ENCODE peak calls at places on chromosomes 5 and 9, in eight cellular contexts. R, L, I, Q, S, T, O and Y are unnamed samples.

GRCh38 chr5:112983307-112983811 is 6.8 kb downstream of the DCP2 start:
- DNase-seq in R (no peak), L (no peak), I (no peak), Q (no peak), S (no peak), T (no peak), O (no peak), Y (no peak)

GRCh38 chr9:4382722-4383317 is 83.0 kb upstream of the GLIS3 start:
- DNase-seq in R (no peak), L (no peak), I (no peak), Q (peak), S (no peak), T (no peak), O (no peak), Y (peak)

GRCh38 chr9:73199886-73200285 is 48.2 kb downstream of the ANXA1 start:
- DNase-seq in R (no peak), L (no peak), I (no peak), Q (peak), S (peak), T (no peak), O (no peak), Y (no peak)

GRCh38 chr5:173175523-173175922 is 31.2 kb downstream of the BNIP1 start:
- DNase-seq in R (no peak), L (no peak), I (no peak), Q (no peak), S (no peak), T (no peak), O (no peak), Y (no peak)

GRCh38 chr5:40378431-40379175 is 301.1 kb upstream of the PTGER4 start:
- DNase-seq in R (no peak), L (no peak), I (no peak), Q (no peak), S (no peak), T (no peak), O (no peak), Y (no peak)

GRCh38 chr5:180332051-180332517 is 21.1 kb downstream of the GFPT2 start:
- DNase-seq in R (no peak), L (no peak), I (no peak), Q (no peak), S (peak), T (no peak), O (peak), Y (no peak)

GRCh38 chr5:60670764-60671163 is 29.2 kb downstream of the DEPDC1B start:
- DNase-seq in R (no peak), L (no peak), I (no peak), Q (no peak), S (no peak), T (no peak), O (no peak), Y (no peak)

GRCh38 chr5:179167871-179168451 is 107.8 kb downstream of the ZNF354C start:
- DNase-seq in R (no peak), L (no peak), I (no peak), Q (no peak), S (no peak), T (no peak), O (no peak), Y (no peak)

GRCh38 chr5:164498393-164498792 is 993.0 kb downstream of the MAT2B start:
- DNase-seq in R (no peak), L (no peak), I (no peak), Q (no peak), S (no peak), T (no peak), O (no peak), Y (no peak)

GRCh38 chr5:55829956-55830355 is 21.2 kb upstream of the IL31RA start:
- DNase-seq in R (no peak), L (no peak), I (no peak), Q (no peak), S (no peak), T (no peak), O (no peak), Y (no peak)

DNA sequence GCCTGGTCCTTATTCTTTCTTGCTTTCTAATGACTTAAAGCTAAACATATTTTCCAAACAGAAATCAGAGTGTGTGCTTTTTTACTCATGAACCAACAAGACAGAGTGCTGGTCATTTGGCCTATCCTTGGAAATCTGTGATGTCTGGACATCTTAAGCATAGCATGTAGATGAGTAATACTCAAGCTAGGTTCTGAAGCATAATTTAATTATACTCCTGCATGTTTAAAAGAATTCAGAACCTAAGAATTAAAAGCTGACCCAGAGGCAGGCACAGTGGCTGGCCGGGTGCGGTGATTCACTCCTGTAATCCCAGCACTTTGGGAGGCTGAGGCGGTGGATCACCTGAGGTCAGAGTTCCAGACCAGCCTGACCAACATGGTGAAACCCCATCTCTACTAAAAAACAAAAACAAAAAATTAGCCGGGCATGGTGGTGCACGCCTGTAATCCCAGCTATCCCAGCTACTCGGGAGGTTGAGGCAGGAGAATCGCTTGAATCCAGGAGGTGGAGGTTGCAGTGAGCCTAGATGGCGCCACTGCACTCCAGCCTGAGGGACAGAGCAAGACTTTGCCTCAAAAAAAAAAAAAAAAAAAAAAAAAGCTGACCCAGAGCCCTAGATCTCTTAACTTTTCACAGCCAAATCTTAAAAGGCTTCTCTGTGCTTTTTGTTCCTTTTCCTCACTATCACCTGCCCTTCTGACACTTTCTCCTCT is 16.2 kb upstream of the TJP2 start:
- DNase-seq in R (no peak), L (no peak), I (no peak), Q (no peak), S (no peak), T (no peak), O (no peak), Y (peak)
- H3K27ac ChIP-seq in R (no peak), L (no peak), I (no peak), Q (no peak), S (no peak), T (no peak), O (no peak), Y (no peak)

GRCh38 chr9:95003694-95004451 is 277.4 kb downstream of the AOPEP start:
- DNase-seq in R (peak), L (no peak), I (peak), Q (peak), S (no peak), T (no peak), O (peak), Y (peak)
- TF ChIP-seq CTCF in R (no peak), L (no peak), I (peak), Q (no peak), S (no peak), T (peak), O (no peak), Y (peak)

DNA sequence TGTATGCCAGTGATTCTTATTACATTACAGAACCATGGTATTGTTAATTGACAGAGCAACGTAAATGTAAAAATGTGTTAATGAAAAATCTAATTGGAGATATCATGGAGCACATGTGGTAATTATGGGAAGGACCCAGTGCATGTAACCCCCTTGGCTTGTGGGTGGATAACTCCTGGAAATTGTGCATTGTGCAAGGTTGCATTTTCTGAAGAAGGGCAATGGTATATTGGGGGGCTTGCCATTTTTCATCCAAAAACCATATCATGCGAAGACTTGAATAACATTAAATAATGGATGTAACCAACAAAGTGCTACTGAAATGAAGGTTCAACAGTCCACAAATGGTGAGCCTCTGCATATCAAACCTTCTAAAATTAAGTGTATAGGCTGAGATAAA is 47.6 kb downstream of the BASP1 start:
- DNase-seq in R (no peak), L (no peak), I (no peak), Q (no peak), S (no peak), T (no peak), O (no peak), Y (no peak)
- H3K4me3 ChIP-seq in R (no peak), L (no peak), I (no peak), Q (no peak), S (no peak), T (no peak), O (no peak), Y (no peak)

GRCh38 chr9:107284636-107285035 is 1.6 kb downstream of the RAD23B start:
- DNase-seq in R (no peak), L (no peak), I (no peak), Q (no peak), S (no peak), T (no peak), O (no peak), Y (no peak)

GRCh38 chr9:107283621-107284616 is 840 bp downstream of the RAD23B start:
- DNase-seq in R (peak), L (no peak), I (peak), Q (peak), S (peak), T (peak), O (peak), Y (peak)

GRCh38 chr9:107288701-107289100 is 5.6 kb downstream of the RAD23B start:
- DNase-seq in R (no peak), L (no peak), I (no peak), Q (no peak), S (no peak), T (no peak), O (no peak), Y (no peak)

GRCh38 chr9:107285292-107285691 is 2.2 kb downstream of the RAD23B start:
- DNase-seq in R (no peak), L (no peak), I (no peak), Q (no peak), S (no peak), T (no peak), O (no peak), Y (no peak)

GRCh38 chr9:107286057-107286456 is 3.0 kb downstream of the RAD23B start:
- DNase-seq in R (no peak), L (no peak), I (no peak), Q (peak), S (no peak), T (no peak), O (no peak), Y (no peak)
- H3K27ac ChIP-seq in R (no peak), L (no peak), I (no peak), Q (peak), S (no peak), T (peak), O (peak), Y (peak)

GRCh38 chr5:142327111-142327842 is 2.5 kb upstream of the SPRY4 start:
- DNase-seq in R (no peak), L (peak), I (no peak), Q (no peak), S (no peak), T (no peak), O (no peak), Y (peak)
- TF ChIP-seq CTCF in R (no peak), L (no peak), I (no peak), Q (no peak), S (no peak), T (no peak), O (no peak), Y (peak)